ENCODE peak calls at places on chromosomes 16 and 17, in seven cellular contexts. One of them, this sample, is unnamed.

GRCh38 chr17:231966-232807 is 50.7 kb upstream of the DOC2B start:
- DNase-seq in MM.1S: no peak
- DNase-seq in foreskin fibroblast: no peak
- DNase-seq in T-helper 1 cell: no peak
- DNase-seq in PC-3: no peak
- DNase-seq in anterior cingulate cortex: no peak
- DNase-seq in tibial nerve: no peak
- DNase-seq in this sample: no peak

GRCh38 chr16:81143921-81144471 is 47.8 kb upstream of the GCSH start:
- DNase-seq in foreskin fibroblast: no peak
- DNase-seq in PC-3: no peak
- DNase-seq in tibial nerve: no peak
- DNase-seq in anterior cingulate cortex: no peak
- DNase-seq in T-helper 1 cell: no peak
- DNase-seq in MM.1S: no peak
- DNase-seq in this sample: no peak

GRCh38 chr16:74841904-74842303 is 67.3 kb upstream of the FA2H start:
- DNase-seq in PC-3: no peak
- DNase-seq in MM.1S: no peak
- DNase-seq in tibial nerve: no peak
- DNase-seq in T-helper 1 cell: no peak
- DNase-seq in anterior cingulate cortex: no peak
- DNase-seq in foreskin fibroblast: no peak
- DNase-seq in this sample: no peak

GRCh38 chr16:11675561-11676511 is 7.6 kb downstream of the SNN start:
- DNase-seq in foreskin fibroblast: no peak
- DNase-seq in MM.1S: peak
- DNase-seq in T-helper 1 cell: no peak
- DNase-seq in PC-3: no peak
- DNase-seq in anterior cingulate cortex: no peak
- DNase-seq in tibial nerve: no peak
- DNase-seq in this sample: no peak

GRCh38 chr17:2222901-2223616 is 80.5 kb downstream of the SMG6 start:
- DNase-seq in tibial nerve: peak
- DNase-seq in T-helper 1 cell: peak
- DNase-seq in PC-3: no peak
- DNase-seq in foreskin fibroblast: peak
- DNase-seq in MM.1S: peak
- DNase-seq in anterior cingulate cortex: no peak
- DNase-seq in this sample: no peak

GRCh38 chr16:74201561-74201960 is 95.1 kb upstream of the PSMD7 start:
- DNase-seq in foreskin fibroblast: no peak
- DNase-seq in anterior cingulate cortex: no peak
- DNase-seq in T-helper 1 cell: no peak
- DNase-seq in MM.1S: no peak
- DNase-seq in tibial nerve: no peak
- DNase-seq in PC-3: no peak
- DNase-seq in this sample: no peak

GRCh38 chr16:9192746-9193145 is 101.3 kb downstream of the HAPSTR1 start:
- DNase-seq in foreskin fibroblast: peak
- DNase-seq in PC-3: no peak
- DNase-seq in anterior cingulate cortex: no peak
- DNase-seq in T-helper 1 cell: no peak
- DNase-seq in MM.1S: no peak
- DNase-seq in tibial nerve: no peak
- DNase-seq in this sample: no peak

GRCh38 chr17:82840431-82840831 is 609 bp upstream of the ZNF750 start:
- DNase-seq in tibial nerve: no peak
- DNase-seq in PC-3: no peak
- DNase-seq in MM.1S: no peak
- DNase-seq in T-helper 1 cell: no peak
- DNase-seq in foreskin fibroblast: no peak
- DNase-seq in anterior cingulate cortex: no peak
- DNase-seq in this sample: no peak

GRCh38 chr17:60354223-60354622 is 37.7 kb downstream of the USP32 start:
- DNase-seq in anterior cingulate cortex: no peak
- DNase-seq in T-helper 1 cell: no peak
- DNase-seq in foreskin fibroblast: peak
- DNase-seq in MM.1S: no peak
- DNase-seq in PC-3: peak
- DNase-seq in tibial nerve: peak
- DNase-seq in this sample: peak

GRCh38 chr16:63789603-63790002 is 1332.3 kb downstream of the CDH11 start:
- DNase-seq in foreskin fibroblast: no peak
- DNase-seq in T-helper 1 cell: no peak
- DNase-seq in anterior cingulate cortex: no peak
- DNase-seq in PC-3: peak
- DNase-seq in tibial nerve: no peak
- DNase-seq in MM.1S: peak
- DNase-seq in this sample: no peak

GRCh38 chr16:90020838-90021382 is 1.7 kb upstream of the DBNDD1 start:
- DNase-seq in tibial nerve: no peak
- DNase-seq in T-helper 1 cell: no peak
- DNase-seq in anterior cingulate cortex: no peak
- DNase-seq in foreskin fibroblast: peak
- DNase-seq in MM.1S: no peak
- DNase-seq in PC-3: peak
- DNase-seq in this sample: no peak

GRCh38 chr16:90008708-90009145 is 10.5 kb downstream of the DBNDD1 start:
- DNase-seq in anterior cingulate cortex: no peak
- DNase-seq in foreskin fibroblast: no peak
- DNase-seq in PC-3: no peak
- DNase-seq in tibial nerve: no peak
- DNase-seq in MM.1S: no peak
- DNase-seq in T-helper 1 cell: peak
- DNase-seq in this sample: no peak

GRCh38 chr17:60415146-60415545 is 7.1 kb upstream of the CHCT1 start:
- DNase-seq in MM.1S: no peak
- DNase-seq in anterior cingulate cortex: no peak
- DNase-seq in PC-3: no peak
- DNase-seq in tibial nerve: no peak
- DNase-seq in foreskin fibroblast: no peak
- DNase-seq in T-helper 1 cell: no peak
- DNase-seq in this sample: no peak

GRCh38 chr17:75034236-75034908 is 12.4 kb downstream of the ATP5PD start:
- DNase-seq in PC-3: peak
- DNase-seq in foreskin fibroblast: peak
- DNase-seq in anterior cingulate cortex: peak
- DNase-seq in T-helper 1 cell: peak
- DNase-seq in tibial nerve: peak
- DNase-seq in MM.1S: peak
- DNase-seq in this sample: peak

GRCh38 chr17:6796887-6797490 is 21.0 kb downstream of the FBXO39 start:
- DNase-seq in PC-3: peak
- DNase-seq in tibial nerve: no peak
- DNase-seq in foreskin fibroblast: peak
- DNase-seq in T-helper 1 cell: no peak
- DNase-seq in anterior cingulate cortex: no peak
- DNase-seq in MM.1S: no peak
- DNase-seq in this sample: no peak

GRCh38 chr16:89105599-89106151 is 12.0 kb downstream of the ACSF3 start:
- DNase-seq in tibial nerve: no peak
- DNase-seq in anterior cingulate cortex: no peak
- DNase-seq in T-helper 1 cell: no peak
- DNase-seq in foreskin fibroblast: no peak
- DNase-seq in MM.1S: no peak
- DNase-seq in PC-3: no peak
- DNase-seq in this sample: no peak

GRCh38 chr17:82974136-82974952 is 105.1 kb upstream of the METRNL start:
- DNase-seq in anterior cingulate cortex: no peak
- DNase-seq in PC-3: no peak
- DNase-seq in MM.1S: no peak
- DNase-seq in foreskin fibroblast: peak
- DNase-seq in T-helper 1 cell: no peak
- DNase-seq in tibial nerve: no peak
- DNase-seq in this sample: no peak

GRCh38 chr16:87365021-87365713 is 18.4 kb downstream of the FBXO31 start:
- DNase-seq in anterior cingulate cortex: no peak
- DNase-seq in foreskin fibroblast: no peak
- DNase-seq in tibial nerve: no peak
- DNase-seq in PC-3: no peak
- DNase-seq in T-helper 1 cell: no peak
- DNase-seq in MM.1S: no peak
- DNase-seq in this sample: no peak

GRCh38 chr17:81322271-81323082 is 27.4 kb upstream of the SLC38A10 start:
- DNase-seq in tibial nerve: no peak
- DNase-seq in T-helper 1 cell: peak
- DNase-seq in MM.1S: peak
- DNase-seq in anterior cingulate cortex: no peak
- DNase-seq in PC-3: peak
- DNase-seq in foreskin fibroblast: no peak
- DNase-seq in this sample: no peak

GRCh38 chr16:22007509-22008214 is at the start of gene MOSMO:
- DNase-seq in PC-3: peak
- DNase-seq in anterior cingulate cortex: peak
- DNase-seq in foreskin fibroblast: peak
- DNase-seq in MM.1S: peak
- DNase-seq in T-helper 1 cell: peak
- DNase-seq in tibial nerve: peak
- DNase-seq in this sample: no peak

GRCh38 chr17:78019367-78019975 is 61.0 kb downstream of the TNRC6C start:
- DNase-seq in PC-3: peak
- DNase-seq in anterior cingulate cortex: no peak
- DNase-seq in tibial nerve: no peak
- DNase-seq in T-helper 1 cell: no peak
- DNase-seq in MM.1S: peak
- DNase-seq in foreskin fibroblast: peak
- DNase-seq in this sample: peak

GRCh38 chr17:78742901-78743300 is 39.2 kb downstream of the CYTH1 start:
- DNase-seq in PC-3: no peak
- DNase-seq in foreskin fibroblast: no peak
- DNase-seq in T-helper 1 cell: no peak
- DNase-seq in tibial nerve: no peak
- DNase-seq in MM.1S: no peak
- DNase-seq in anterior cingulate cortex: no peak
- DNase-seq in this sample: no peak

GRCh38 chr17:80996422-80997305 is 5.0 kb downstream of the CHMP6 start:
- DNase-seq in PC-3: no peak
- DNase-seq in tibial nerve: no peak
- DNase-seq in MM.1S: no peak
- DNase-seq in foreskin fibroblast: no peak
- DNase-seq in T-helper 1 cell: no peak
- DNase-seq in anterior cingulate cortex: no peak
- DNase-seq in this sample: no peak

GRCh38 chr16:24291932-24292331 is 35.8 kb downstream of the CACNG3 start:
- DNase-seq in tibial nerve: no peak
- DNase-seq in foreskin fibroblast: no peak
- DNase-seq in MM.1S: no peak
- DNase-seq in PC-3: no peak
- DNase-seq in T-helper 1 cell: no peak
- DNase-seq in anterior cingulate cortex: no peak
- DNase-seq in this sample: no peak

GRCh38 chr16:31452631-31453106 is 6.6 kb upstream of the ARMC5 start:
- DNase-seq in PC-3: peak
- DNase-seq in tibial nerve: no peak
- DNase-seq in anterior cingulate cortex: no peak
- DNase-seq in foreskin fibroblast: peak
- DNase-seq in MM.1S: no peak
- DNase-seq in T-helper 1 cell: no peak
- DNase-seq in this sample: peak

GRCh38 chr17:64750478-64750877 is 88.4 kb upstream of the SMURF2 start:
- DNase-seq in tibial nerve: no peak
- DNase-seq in T-helper 1 cell: no peak
- DNase-seq in PC-3: no peak
- DNase-seq in anterior cingulate cortex: no peak
- DNase-seq in foreskin fibroblast: no peak
- DNase-seq in MM.1S: no peak
- DNase-seq in this sample: no peak

GRCh38 chr17:17739388-17740066 is 58.3 kb downstream of the RAI1 start:
- DNase-seq in foreskin fibroblast: peak
- DNase-seq in PC-3: peak
- DNase-seq in tibial nerve: no peak
- DNase-seq in MM.1S: no peak
- DNase-seq in anterior cingulate cortex: peak
- DNase-seq in T-helper 1 cell: no peak
- DNase-seq in this sample: no peak

GRCh38 chr16:86298166-86299131 is 211.9 kb upstream of the FOXF1 start:
- DNase-seq in tibial nerve: no peak
- DNase-seq in T-helper 1 cell: no peak
- DNase-seq in MM.1S: no peak
- DNase-seq in anterior cingulate cortex: no peak
- DNase-seq in foreskin fibroblast: peak
- DNase-seq in PC-3: no peak
- DNase-seq in this sample: peak

GRCh38 chr16:55297062-55297909 is 26.7 kb upstream of the IRX6 start:
- DNase-seq in tibial nerve: no peak
- DNase-seq in anterior cingulate cortex: no peak
- DNase-seq in MM.1S: no peak
- DNase-seq in T-helper 1 cell: no peak
- DNase-seq in foreskin fibroblast: no peak
- DNase-seq in PC-3: peak
- DNase-seq in this sample: no peak

GRCh38 chr16:23999663-24000062 is 163.9 kb downstream of the PRKCB start:
- DNase-seq in MM.1S: no peak
- DNase-seq in foreskin fibroblast: no peak
- DNase-seq in PC-3: no peak
- DNase-seq in tibial nerve: no peak
- DNase-seq in T-helper 1 cell: no peak
- DNase-seq in anterior cingulate cortex: no peak
- DNase-seq in this sample: no peak

GRCh38 chr16:71460246-71460645 is 1.8 kb downstream of the ZNF23 start:
- DNase-seq in tibial nerve: no peak
- DNase-seq in PC-3: peak
- DNase-seq in MM.1S: no peak
- DNase-seq in anterior cingulate cortex: no peak
- DNase-seq in T-helper 1 cell: no peak
- DNase-seq in foreskin fibroblast: peak
- DNase-seq in this sample: no peak

GRCh38 chr17:17767497-17768286 is 69.1 kb downstream of the SREBF1 start:
- DNase-seq in tibial nerve: no peak
- DNase-seq in MM.1S: no peak
- DNase-seq in anterior cingulate cortex: no peak
- DNase-seq in foreskin fibroblast: no peak
- DNase-seq in PC-3: no peak
- DNase-seq in T-helper 1 cell: no peak
- DNase-seq in this sample: no peak

This sample was measured in smooth muscle cell of the brain vasculature.